ENCODE peak calls at places on chromosomes 5 and 9, in four cellular contexts. H, A, M and U are unnamed samples.

GRCh38 chr9:125428060-125428481 is 166.4 kb downstream of the GAPVD1 start:
- DNase-seq in M (peak), H (peak), A (no peak), U (no peak)

GRCh38 chr9:92764381-92764987 is at the start of gene BICD2:
- DNase-seq in A (no peak), M (no peak), H (no peak), U (no peak)

GRCh38 chr9:120713257-120714087 is 798 bp downstream of the MEGF9 start:
- DNase-seq in A (peak), H (peak), M (peak), U (no peak)

GRCh38 chr9:75108571-75108970 is 20.3 kb downstream of the OSTF1 start:
- DNase-seq in A (no peak), M (peak), H (no peak), U (no peak)

GRCh38 chr5:133993152-133993548 is 11.6 kb downstream of the VDAC1 start:
- DNase-seq in H (peak), A (no peak), M (no peak), U (no peak)

GRCh38 chr9:2655411-2655901 is 33.9 kb downstream of the VLDLR start:
- DNase-seq in A (no peak), H (peak), M (no peak), U (no peak)

GRCh38 chr9:88741335-88741734 is 206.4 kb downstream of the NXNL2 start:
- DNase-seq in M (no peak), A (no peak), H (no peak), U (no peak)

GRCh38 chr9:135303280-135303647 is 176.3 kb upstream of the PPP1R26 start:
- DNase-seq in H (no peak), A (no peak), M (no peak), U (no peak)

GRCh38 chr5:149938791-149939358 is 5.7 kb downstream of the PDE6A start:
- DNase-seq in M (peak), H (peak), A (no peak), U (no peak)

GRCh38 chr5:173283318-173284288 is 44.6 kb downstream of the STC2 start:
- DNase-seq in A (peak), H (peak), M (peak), U (peak)

GRCh38 chr9:70110194-70111041 is 66.8 kb downstream of the MAMDC2 start:
- DNase-seq in M (no peak), H (no peak), A (no peak), U (no peak)
- H3K27ac ChIP-seq in M (no peak), H (peak), A (no peak), U (no peak)

GRCh38 chr9:132124800-132125199 is 37.1 kb upstream of the NTNG2 start:
- DNase-seq in M (no peak), H (no peak), A (no peak), U (no peak)
- H3K27ac ChIP-seq in M (no peak), H (no peak), A (no peak), U (no peak)

GRCh38 chr9:136910901-136911245 is 24.6 kb downstream of the TRAF2 start:
- DNase-seq in M (no peak), A (no peak), H (no peak), U (no peak)
- H3K27ac ChIP-seq in M (no peak), A (no peak), H (no peak), U (no peak)

GRCh38 chr5:34599471-34600117 is 56.5 kb upstream of the RAI14 start:
- DNase-seq in M (no peak), A (no peak), H (peak), U (no peak)
- H3K27ac ChIP-seq in M (no peak), A (no peak), H (peak), U (no peak)

GRCh38 chr5:81800797-81801196 is 49.9 kb upstream of the SSBP2 start:
- DNase-seq in A (no peak), M (no peak), H (no peak), U (no peak)
- H3K27ac ChIP-seq in A (no peak), M (no peak), H (no peak), U (no peak)

DNA sequence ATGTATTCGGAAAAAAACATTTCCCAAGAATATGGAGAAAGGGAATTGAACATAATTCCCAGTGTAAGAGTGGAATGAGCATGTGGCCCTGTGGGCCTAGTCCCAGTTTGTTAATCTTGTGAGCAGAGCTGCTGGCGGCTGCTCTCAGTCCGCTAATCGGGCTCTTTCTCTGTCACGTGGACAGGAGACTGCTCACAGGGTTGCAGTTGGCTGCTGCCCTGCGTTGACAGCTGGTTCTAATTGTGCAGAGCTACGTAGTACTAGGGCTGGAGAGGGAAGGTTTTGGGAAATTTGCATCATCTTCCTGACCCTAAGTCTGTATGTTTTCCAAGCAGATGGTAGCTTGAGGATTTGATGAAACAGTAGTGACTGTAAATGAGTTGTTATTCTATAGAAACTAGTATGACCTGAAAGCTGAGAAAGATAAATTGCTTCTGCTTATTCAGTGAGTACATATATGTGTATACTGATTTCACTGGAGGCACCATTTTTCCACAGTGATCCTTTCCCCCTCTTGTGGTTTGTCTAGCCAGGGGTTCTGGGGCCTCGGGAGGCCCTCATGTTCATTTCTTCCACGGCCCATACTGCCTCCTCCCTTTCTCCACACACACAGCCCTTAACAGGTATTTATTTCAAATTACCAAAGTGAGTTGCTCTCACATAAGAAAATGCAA is 100.6 kb downstream of the ANGPTL2 start:
- DNase-seq in M (peak), A (no peak), H (no peak), U (peak)
- H3K27ac ChIP-seq in M (peak), A (no peak), H (no peak), U (no peak)

DNA sequence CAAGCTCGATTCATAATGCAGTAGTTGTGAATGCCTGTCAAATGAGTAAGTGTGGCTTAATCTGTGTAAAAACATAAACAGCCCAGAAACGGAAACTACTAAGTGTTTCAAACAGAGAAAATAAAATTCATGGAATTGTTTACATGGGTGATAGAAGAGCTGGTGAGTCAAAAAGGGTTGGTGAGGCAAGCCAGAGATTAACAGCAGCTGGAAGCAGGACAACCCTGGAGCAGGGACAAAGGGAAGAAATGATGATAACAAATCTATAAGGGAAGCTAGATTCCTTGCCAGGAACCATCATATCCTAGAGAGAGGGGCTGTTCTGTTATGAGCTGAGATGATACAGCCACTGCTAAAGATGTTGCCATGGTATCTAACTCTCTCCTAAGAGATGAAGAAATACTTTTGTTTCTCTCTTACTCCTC is 18.0 kb upstream of the PRR16 start:
- DNase-seq in H (peak), A (no peak), M (peak), U (no peak)
- H3K27ac ChIP-seq in H (no peak), A (no peak), M (peak), U (no peak)